ENCODE peak calls at places on chromosomes 11 and 22, in ten cellular contexts. S is heart right ventricle; X is NT2/D1; I is stimulated activated CD4-positive, alpha-beta T cell treated with anti-CD3 and anti-CD28 coated beads, Interleukin-15, amount 100 ng/mL, for 1 hour; W is RKO; L is AG09309; B is T-helper 1 cell; Q is SW480; T is activated gamma-delta T cell treated with Interleukin-2 at 50 U/mL for 16 hours; N is RCC 7860. D is an unnamed sample.

GRCh38 chr11:84775503-84775902 is 851.6 kb downstream of the DLG2 start:
- DNase-seq in S (no peak), X (no peak), I (no peak), W (no peak), L (no peak), B (no peak), Q (no peak), T (no peak), N (no peak), D (no peak)

GRCh38 chr22:24834845-24835570 is 29.0 kb downstream of the SGSM1 start:
- DNase-seq in S (no peak), X (no peak), I (no peak), W (peak; percentile 19), L (no peak), B (no peak), Q (peak; percentile 40), T (no peak), N (no peak), D (no peak)

GRCh38 chr11:106076923-106077608 is at the start of gene KBTBD3:
- DNase-seq in S (peak; percentile 99), X (peak; percentile 97), I (peak; percentile 92), W (peak; percentile 98), L (peak; percentile 97), B (peak; percentile 97), Q (peak; percentile 99), T (peak; percentile 97), N (peak; percentile 94), D (peak; percentile 99)

GRCh38 chr11:64903291-64903833 is 13.6 kb downstream of the ATG2A start:
- DNase-seq in S (no peak), X (no peak), I (no peak), W (no peak), L (no peak), B (no peak), Q (no peak), T (no peak), N (no peak), D (no peak)

GRCh38 chr11:133064152-133064877 is 468.0 kb downstream of the OPCML start:
- DNase-seq in S (peak; percentile 69), X (peak; percentile 84), I (no peak), W (no peak), L (no peak), B (no peak), Q (no peak), T (no peak), N (no peak), D (peak; percentile 36)

GRCh38 chr11:8728566-8728965 is 46.0 kb downstream of the RPL27A start:
- DNase-seq in S (no peak), X (no peak), I (no peak), W (no peak), L (no peak), B (no peak), Q (no peak), T (no peak), N (peak; percentile 81), D (peak; percentile 54)

GRCh38 chr22:35740616-35741015 is 22.9 kb downstream of the APOL5 start:
- DNase-seq in S (no peak), X (no peak), I (no peak), W (no peak), L (no peak), B (no peak), Q (no peak), T (no peak), N (no peak), D (no peak)

GRCh38 chr11:45089845-45090499 is 56.5 kb upstream of the PRDM11 start:
- DNase-seq in S (no peak), X (no peak), I (no peak), W (no peak), L (no peak), B (no peak), Q (no peak), T (no peak), N (no peak), D (no peak)

GRCh38 chr11:73324665-73325035 is 16.6 kb downstream of the ARHGEF17 start:
- DNase-seq in S (no peak), X (no peak), I (no peak), W (no peak), L (no peak), B (no peak), Q (no peak), T (no peak), N (no peak), D (no peak)

GRCh38 chr11:95068549-95068948 is 1.8 kb downstream of the SRSF8 start:
- DNase-seq in S (peak; percentile 83), X (peak; percentile 20), I (peak; percentile 26), W (peak; percentile 99), L (peak; percentile 91), B (peak; percentile 66), Q (peak; percentile 97), T (peak; percentile 63), N (peak; percentile 91), D (peak; percentile 88)

GRCh38 chr11:68306636-68307035 is 5.8 kb upstream of the LRP5 start:
- DNase-seq in S (no peak), X (no peak), I (no peak), W (no peak), L (no peak), B (no peak), Q (no peak), T (no peak), N (no peak), D (no peak)

GRCh38 chr22:45308624-45309421 is 911 bp upstream of the FAM118A start:
- DNase-seq in S (no peak), X (no peak), I (no peak), W (no peak), L (no peak), B (no peak), Q (peak; percentile 68), T (no peak), N (no peak), D (no peak)

D was measured in astrocyte of the cerebellum.